ENCODE peak calls at places on chromosomes 13 and 19, in five cellular contexts. H is thoracic aorta, P is lower lobe of right lung, K is hepatocyte, L is cardiac muscle cell. S is an unnamed sample.

GRCh38 chr13:26548251-26548765 is 9.2 kb upstream of the WASF3 start:
- DNase-seq in H (no peak), L (no peak), K (no peak), P (no peak), S (no peak)

GRCh38 chr19:39518975-39519374 is 4.0 kb downstream of the SELENOV start:
- DNase-seq in K (no peak), H (no peak), P (no peak), L (no peak), S (no peak)

GRCh38 chr13:28408235-28408848 is 86.6 kb downstream of the FLT1 start:
- DNase-seq in H (no peak), L (peak), K (peak), P (no peak), S (no peak)

GRCh38 chr19:1503089-1503924 is 9.5 kb downstream of the ADAMTSL5 start:
- DNase-seq in H (no peak), K (peak), P (peak), L (peak), S (no peak)

GRCh38 chr19:35088514-35088913 is 27.1 kb upstream of the FXYD3 start:
- DNase-seq in K (peak), P (no peak), L (peak), H (no peak), S (peak)

GRCh38 chr19:2869618-2870017 is 2.5 kb downstream of the ZNF556 start:
- DNase-seq in P (no peak), K (no peak), H (no peak), L (no peak), S (no peak)

GRCh38 chr19:36257512-36257876 is 42.6 kb downstream of the ZNF146 start:
- DNase-seq in P (no peak), H (no peak), L (peak), K (no peak), S (no peak)

GRCh38 chr19:32138416-32138815 is 207.0 kb upstream of the ZNF507 start:
- DNase-seq in K (no peak), L (no peak), H (no peak), P (no peak), S (no peak)

GRCh38 chr19:4379383-4380253 is 20.7 kb downstream of the SH3GL1 start:
- DNase-seq in K (no peak), H (no peak), L (peak), P (peak), S (no peak)

GRCh38 chr19:16385296-16385695 is 60.7 kb downstream of the KLF2 start:
- DNase-seq in P (no peak), L (no peak), K (no peak), H (no peak), S (no peak)

GRCh38 chr13:27574661-27575060 is 45.7 kb downstream of the LNX2 start:
- DNase-seq in K (no peak), L (no peak), P (no peak), H (no peak), S (no peak)

GRCh38 chr13:60754211-60754610 is 357.2 kb downstream of the TDRD3 start:
- DNase-seq in H (no peak), P (no peak), K (no peak), L (no peak), S (no peak)
- TF ChIP-seq CTCF in H (no peak), P (no peak), K (no peak), L (no peak), S (no peak)

DNA sequence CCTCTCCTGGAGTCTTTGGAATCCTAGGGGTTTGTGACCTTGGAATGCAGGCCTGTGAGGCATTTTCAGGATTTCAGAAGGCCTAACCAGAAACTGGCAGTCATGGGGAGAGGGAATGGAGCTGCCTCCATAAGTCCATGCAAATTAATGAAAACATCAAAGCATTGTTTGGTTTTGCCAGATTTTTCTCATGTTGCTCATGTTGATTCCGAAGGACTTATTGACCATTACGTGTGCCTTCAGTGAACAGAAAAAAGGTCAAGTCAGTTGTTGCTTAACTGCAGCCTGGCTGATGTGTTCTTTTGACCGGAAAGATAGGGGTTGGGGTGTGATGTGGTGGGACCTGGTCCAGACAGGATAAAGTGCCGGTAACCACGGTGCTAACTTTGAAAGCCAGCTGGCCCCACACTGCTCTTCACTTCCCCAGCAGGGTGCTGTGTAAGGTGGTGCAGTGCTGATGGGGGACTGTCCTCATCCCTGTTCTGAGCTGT is 3.6 kb downstream of the RNF113B start:
- DNase-seq in H (no peak), P (no peak), L (peak), K (peak), S (peak)
- H3K27ac ChIP-seq in H (no peak), P (peak), L (peak), K (peak), S (peak)

GRCh38 chr19:14479309-14479984 is 4.3 kb upstream of the PTGER1 start:
- DNase-seq in L (no peak), K (no peak), P (no peak), H (no peak), S (no peak)

GRCh38 chr19:14482112-14482941 is 7.2 kb upstream of the PTGER1 start:
- DNase-seq in P (no peak), H (no peak), L (no peak), K (no peak), S (no peak)

GRCh38 chr19:14478113-14478545 is 3.0 kb upstream of the PTGER1 start:
- DNase-seq in P (no peak), L (no peak), K (no peak), H (no peak), S (no peak)

GRCh38 chr19:14480695-14481069 is 5.5 kb upstream of the PTGER1 start:
- DNase-seq in H (no peak), K (no peak), L (no peak), P (no peak), S (peak)

GRCh38 chr19:14479985-14480694 is 5.0 kb upstream of the PTGER1 start:
- DNase-seq in L (peak), P (peak), K (no peak), H (no peak), S (no peak)
- TF ChIP-seq CTCF in L (peak), P (peak), K (peak), H (peak), S (peak)

DNA sequence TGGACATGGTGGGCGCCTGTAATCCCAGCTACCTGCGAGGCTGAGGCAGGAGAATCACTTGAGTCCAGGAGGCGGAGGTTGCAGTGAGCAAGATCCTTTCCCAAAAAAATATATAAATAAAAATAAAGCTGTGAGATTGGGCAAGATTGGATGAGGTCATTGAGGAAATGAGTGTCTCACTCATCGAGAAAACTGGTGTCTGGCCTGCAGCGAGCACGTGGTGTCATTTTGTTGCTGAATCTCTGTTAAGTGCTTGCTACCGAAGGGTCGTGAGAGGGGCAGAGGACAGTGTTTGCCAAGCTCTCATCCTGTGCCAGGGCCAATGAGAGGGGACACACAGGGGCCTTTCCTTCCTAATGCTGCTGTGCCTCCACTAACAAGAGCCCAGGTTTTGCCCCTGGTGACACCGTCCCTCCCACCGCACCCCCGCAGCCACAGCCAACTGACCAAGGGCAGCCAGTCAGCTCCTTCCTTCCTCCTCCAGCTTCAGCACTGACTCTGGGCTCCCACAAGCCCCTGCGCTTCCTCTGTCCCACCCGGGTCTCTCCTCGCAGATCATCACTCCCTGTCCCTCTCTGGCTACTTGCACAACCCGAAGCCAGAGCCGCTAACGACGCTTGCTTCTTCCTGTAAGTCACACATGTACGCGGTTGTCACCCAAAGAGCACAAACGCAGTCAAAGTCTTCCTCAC is 3.2 kb downstream of the POLD1 start:
- DNase-seq in P (peak), K (no peak), H (no peak), L (peak), S (no peak)
- H3K27ac ChIP-seq in P (peak), K (no peak), H (no peak), L (no peak), S (peak)

S was measured in AG04450.